ENCODE peak calls at places on chromosome 14, in nine cellular contexts. Z, H, A, N, Q, U, V, D and C are unnamed samples.

GRCh38 chr14:30225171-30225570 is 297.5 kb upstream of the PRKD1 start:
- DNase-seq in Q (no peak), A (no peak), N (no peak), D (no peak), H (no peak), U (no peak), Z (no peak), V (no peak), C (no peak)

GRCh38 chr14:69719501-69719951 is 47.4 kb upstream of the SRSF5 start:
- DNase-seq in Z (peak), D (no peak), U (no peak), N (no peak), H (no peak), V (no peak), A (no peak), Q (peak), C (peak)

GRCh38 chr14:51507556-51508511 is 143.9 kb upstream of the FRMD6 start:
- DNase-seq in N (no peak), Q (peak), A (no peak), U (no peak), H (no peak), D (peak), V (no peak), Z (peak), C (no peak)

GRCh38 chr14:104604461-104605449 is at the start of gene TMEM179:
- DNase-seq in U (no peak), Q (no peak), A (peak), H (no peak), D (peak), N (no peak), V (no peak), Z (peak), C (peak)

GRCh38 chr14:37584211-37585100 is 10.6 kb downstream of the FOXA1 start:
- DNase-seq in A (no peak), Q (no peak), D (peak), Z (no peak), H (no peak), V (peak), N (no peak), U (peak), C (no peak)

GRCh38 chr14:99647407-99647806 is 2.5 kb downstream of the HHIPL1 start:
- DNase-seq in A (no peak), N (no peak), Z (peak), U (no peak), H (no peak), Q (peak), D (no peak), V (no peak), C (peak)

GRCh38 chr14:73526036-73526984 is 10.6 kb upstream of the ACOT1 start:
- DNase-seq in U (peak), Q (no peak), V (no peak), A (no peak), H (no peak), Z (peak), N (no peak), D (peak), C (peak)

GRCh38 chr14:75609606-75610476 is 31.4 kb downstream of the FLVCR2 start:
- DNase-seq in N (no peak), U (no peak), D (no peak), Q (peak), A (no peak), H (no peak), V (no peak), Z (no peak), C (no peak)

GRCh38 chr14:69002069-69002468 is 23.0 kb upstream of the ACTN1 start:
- DNase-seq in U (peak), Q (no peak), H (no peak), D (peak), Z (no peak), N (peak), V (peak), A (no peak), C (peak)

GRCh38 chr14:40362856-40363255 is 930.6 kb upstream of the FBXO33 start:
- DNase-seq in D (no peak), H (no peak), Z (no peak), A (no peak), N (no peak), U (no peak), V (no peak), Q (no peak), C (peak)

GRCh38 chr14:68951051-68951797 is 27.9 kb downstream of the ACTN1 start:
- DNase-seq in D (peak), H (no peak), Z (peak), U (peak), A (no peak), Q (peak), V (peak), N (no peak), C (peak)